ENCODE peak calls at places on chromosomes 4 and X, in eight cellular contexts. One of them, this sample, is unnamed.

GRCh38 chr4:105547769-105548168 is 4.7 kb upstream of the ARHGEF38 start:
- DNase-seq in lung: no peak
- DNase-seq in GM23338: no peak
- DNase-seq in tibial artery: no peak
- DNase-seq in pancreas: no peak
- DNase-seq in omental fat pad: no peak
- DNase-seq in breast epithelium: no peak
- DNase-seq in bronchial epithelial cell: no peak
- DNase-seq in this sample: no peak

GRCh38 chr4:52376107-52376704 is 282.9 kb downstream of the USP46 start:
- DNase-seq in bronchial epithelial cell: peak
- DNase-seq in GM23338: peak
- DNase-seq in tibial artery: no peak
- DNase-seq in omental fat pad: no peak
- DNase-seq in breast epithelium: no peak
- DNase-seq in lung: no peak
- DNase-seq in pancreas: no peak
- DNase-seq in this sample: peak

GRCh38 chr4:104294811-104295210 is 199.9 kb downstream of the CXXC4 start:
- DNase-seq in pancreas: no peak
- DNase-seq in breast epithelium: no peak
- DNase-seq in omental fat pad: no peak
- DNase-seq in bronchial epithelial cell: peak
- DNase-seq in tibial artery: no peak
- DNase-seq in lung: no peak
- DNase-seq in GM23338: no peak
- DNase-seq in this sample: no peak

GRCh38 chr4:2789801-2790582 is 2.9 kb upstream of the SH3BP2 start:
- DNase-seq in pancreas: no peak
- DNase-seq in tibial artery: peak
- DNase-seq in bronchial epithelial cell: no peak
- DNase-seq in lung: no peak
- DNase-seq in GM23338: no peak
- DNase-seq in omental fat pad: no peak
- DNase-seq in breast epithelium: no peak
- DNase-seq in this sample: no peak

GRCh38 chr4:19987746-19988145 is 264.0 kb upstream of the SLIT2 start:
- DNase-seq in GM23338: no peak
- DNase-seq in breast epithelium: no peak
- DNase-seq in pancreas: no peak
- DNase-seq in lung: no peak
- DNase-seq in tibial artery: no peak
- DNase-seq in bronchial epithelial cell: peak
- DNase-seq in omental fat pad: no peak
- DNase-seq in this sample: peak

GRCh38 chr4:61195064-61195463 is 5.1 kb upstream of the ADGRL3 start:
- DNase-seq in lung: no peak
- DNase-seq in tibial artery: no peak
- DNase-seq in breast epithelium: no peak
- DNase-seq in omental fat pad: no peak
- DNase-seq in GM23338: no peak
- DNase-seq in pancreas: no peak
- DNase-seq in bronchial epithelial cell: no peak
- DNase-seq in this sample: no peak

GRCh38 chr4:153722036-153722435 is 37.8 kb downstream of the RNF175 start:
- DNase-seq in GM23338: no peak
- DNase-seq in tibial artery: no peak
- DNase-seq in breast epithelium: no peak
- DNase-seq in pancreas: no peak
- DNase-seq in bronchial epithelial cell: no peak
- DNase-seq in lung: no peak
- DNase-seq in omental fat pad: no peak
- DNase-seq in this sample: no peak

GRCh38 chrX:153226344-153227190 is 47.5 kb downstream of the MAGEA1 start:
- DNase-seq in pancreas: peak
- DNase-seq in omental fat pad: peak
- DNase-seq in GM23338: peak
- DNase-seq in tibial artery: no peak
- DNase-seq in breast epithelium: no peak
- DNase-seq in bronchial epithelial cell: peak
- DNase-seq in lung: peak
- DNase-seq in this sample: no peak

GRCh38 chr4:79865253-79865652 is 207.8 kb downstream of the ANTXR2 start:
- DNase-seq in omental fat pad: no peak
- DNase-seq in pancreas: no peak
- DNase-seq in bronchial epithelial cell: peak
- DNase-seq in GM23338: no peak
- DNase-seq in breast epithelium: no peak
- DNase-seq in tibial artery: no peak
- DNase-seq in lung: no peak
- DNase-seq in this sample: no peak

GRCh38 chr4:154367659-154368058 is 123.9 kb downstream of the DCHS2 start:
- DNase-seq in omental fat pad: no peak
- DNase-seq in breast epithelium: no peak
- DNase-seq in bronchial epithelial cell: no peak
- DNase-seq in GM23338: no peak
- DNase-seq in lung: no peak
- DNase-seq in tibial artery: no peak
- DNase-seq in pancreas: no peak
- DNase-seq in this sample: no peak

GRCh38 chr4:26601204-26601603 is 17.3 kb downstream of the TBC1D19 start:
- DNase-seq in pancreas: no peak
- DNase-seq in GM23338: no peak
- DNase-seq in breast epithelium: no peak
- DNase-seq in omental fat pad: no peak
- DNase-seq in bronchial epithelial cell: no peak
- DNase-seq in tibial artery: no peak
- DNase-seq in lung: no peak
- DNase-seq in this sample: no peak

GRCh38 chrX:48715066-48715465 is 18.5 kb downstream of the SUV39H1 start:
- DNase-seq in omental fat pad: no peak
- DNase-seq in lung: no peak
- DNase-seq in GM23338: no peak
- DNase-seq in bronchial epithelial cell: peak
- DNase-seq in tibial artery: no peak
- DNase-seq in pancreas: no peak
- DNase-seq in breast epithelium: no peak
- DNase-seq in this sample: no peak

GRCh38 chrX:12987900-12988594 is 13.1 kb downstream of the TMSB4X start:
- DNase-seq in breast epithelium: no peak
- DNase-seq in GM23338: no peak
- DNase-seq in omental fat pad: no peak
- DNase-seq in pancreas: no peak
- DNase-seq in tibial artery: no peak
- DNase-seq in bronchial epithelial cell: no peak
- DNase-seq in lung: no peak
- DNase-seq in this sample: no peak

GRCh38 chr4:94453534-94453963 is 1.8 kb downstream of the PDLIM5 start:
- DNase-seq in omental fat pad: no peak
- DNase-seq in GM23338: no peak
- DNase-seq in lung: no peak
- DNase-seq in pancreas: no peak
- DNase-seq in bronchial epithelial cell: no peak
- DNase-seq in tibial artery: no peak
- DNase-seq in breast epithelium: no peak
- DNase-seq in this sample: no peak

GRCh38 chr4:99628040-99628439 is 29.6 kb downstream of the C4orf54 start:
- DNase-seq in pancreas: no peak
- DNase-seq in GM23338: no peak
- DNase-seq in tibial artery: no peak
- DNase-seq in lung: no peak
- DNase-seq in bronchial epithelial cell: no peak
- DNase-seq in breast epithelium: no peak
- DNase-seq in omental fat pad: no peak
- DNase-seq in this sample: no peak

GRCh38 chr4:91028223-91028622 is 901.0 kb downstream of the CCSER1 start:
- DNase-seq in GM23338: no peak
- DNase-seq in bronchial epithelial cell: no peak
- DNase-seq in pancreas: no peak
- DNase-seq in omental fat pad: no peak
- DNase-seq in tibial artery: no peak
- DNase-seq in breast epithelium: no peak
- DNase-seq in lung: no peak
- DNase-seq in this sample: no peak

GRCh38 chr4:91031761-91032160 is 904.6 kb downstream of the CCSER1 start:
- DNase-seq in GM23338: no peak
- DNase-seq in breast epithelium: no peak
- DNase-seq in tibial artery: no peak
- DNase-seq in bronchial epithelial cell: no peak
- DNase-seq in omental fat pad: no peak
- DNase-seq in pancreas: no peak
- DNase-seq in lung: no peak
- DNase-seq in this sample: no peak

GRCh38 chr4:91035276-91035675 is 908.1 kb downstream of the CCSER1 start:
- DNase-seq in breast epithelium: no peak
- DNase-seq in bronchial epithelial cell: no peak
- DNase-seq in tibial artery: no peak
- DNase-seq in lung: no peak
- DNase-seq in GM23338: no peak
- DNase-seq in omental fat pad: no peak
- DNase-seq in pancreas: no peak
- DNase-seq in this sample: no peak

GRCh38 chr4:91037951-91038350 is 910.8 kb downstream of the CCSER1 start:
- DNase-seq in GM23338: no peak
- DNase-seq in pancreas: no peak
- DNase-seq in tibial artery: no peak
- DNase-seq in lung: no peak
- DNase-seq in bronchial epithelial cell: no peak
- DNase-seq in breast epithelium: no peak
- DNase-seq in omental fat pad: no peak
- DNase-seq in this sample: no peak

GRCh38 chr4:91032725-91033445 is 905.7 kb downstream of the CCSER1 start:
- DNase-seq in omental fat pad: no peak
- DNase-seq in GM23338: no peak
- DNase-seq in breast epithelium: no peak
- DNase-seq in pancreas: peak
- DNase-seq in lung: no peak
- DNase-seq in tibial artery: no peak
- DNase-seq in bronchial epithelial cell: no peak
- DNase-seq in this sample: no peak
- TF ChIP-seq CTCF in omental fat pad: no peak
- TF ChIP-seq CTCF in GM23338: no peak
- TF ChIP-seq CTCF in breast epithelium: no peak
- TF ChIP-seq CTCF in pancreas: no peak
- TF ChIP-seq CTCF in lung: no peak
- TF ChIP-seq CTCF in tibial artery: no peak
- TF ChIP-seq CTCF in bronchial epithelial cell: no peak
- TF ChIP-seq CTCF in this sample: no peak

GRCh38 chr4:145097821-145098674 is at the start of the genes ABCE1 and ANAPC10:
- DNase-seq in lung: peak
- DNase-seq in tibial artery: peak
- DNase-seq in bronchial epithelial cell: peak
- DNase-seq in pancreas: peak
- DNase-seq in omental fat pad: peak
- DNase-seq in breast epithelium: peak
- DNase-seq in GM23338: peak
- DNase-seq in this sample: peak
- TF ChIP-seq CTCF in lung: no peak
- TF ChIP-seq CTCF in tibial artery: no peak
- TF ChIP-seq CTCF in bronchial epithelial cell: peak
- TF ChIP-seq CTCF in pancreas: no peak
- TF ChIP-seq CTCF in omental fat pad: no peak
- TF ChIP-seq CTCF in breast epithelium: peak
- TF ChIP-seq CTCF in GM23338: no peak
- TF ChIP-seq CTCF in this sample: peak

GRCh38 chr4:81471361-81472248 is at the start of gene RASGEF1B:
- DNase-seq in breast epithelium: peak
- DNase-seq in lung: peak
- DNase-seq in pancreas: peak
- DNase-seq in bronchial epithelial cell: peak
- DNase-seq in GM23338: peak
- DNase-seq in tibial artery: peak
- DNase-seq in omental fat pad: peak
- DNase-seq in this sample: peak
- TF ChIP-seq CTCF in breast epithelium: no peak
- TF ChIP-seq CTCF in lung: no peak
- TF ChIP-seq CTCF in pancreas: no peak
- TF ChIP-seq CTCF in bronchial epithelial cell: no peak
- TF ChIP-seq CTCF in GM23338: no peak
- TF ChIP-seq CTCF in tibial artery: no peak
- TF ChIP-seq CTCF in omental fat pad: no peak
- TF ChIP-seq CTCF in this sample: no peak

DNA sequence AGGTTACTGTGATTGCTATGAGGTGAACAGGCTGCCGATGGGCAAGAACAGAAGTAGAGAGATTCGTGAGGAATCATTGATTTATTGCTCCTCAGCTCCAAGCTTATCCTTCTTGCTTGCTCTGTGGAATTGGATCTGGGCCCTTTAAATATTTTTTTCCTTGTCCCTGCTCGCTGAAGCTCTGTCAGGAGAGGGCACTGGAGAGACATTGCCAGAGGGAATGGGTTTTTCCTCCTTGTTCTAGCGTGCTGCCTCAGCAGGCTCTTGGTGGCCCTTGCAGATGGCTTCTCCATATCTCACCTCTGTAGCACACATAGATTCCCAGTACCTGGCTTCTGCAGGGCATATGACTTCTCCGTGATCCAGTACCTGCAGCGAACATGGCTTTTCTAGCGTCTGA is 67.4 kb downstream of the CNGA2 start:
- DNase-seq in omental fat pad: no peak
- DNase-seq in pancreas: no peak
- DNase-seq in GM23338: peak
- DNase-seq in breast epithelium: no peak
- DNase-seq in lung: no peak
- DNase-seq in tibial artery: no peak
- DNase-seq in bronchial epithelial cell: no peak
- DNase-seq in this sample: no peak
- TF ChIP-seq CTCF in omental fat pad: no peak
- TF ChIP-seq CTCF in pancreas: no peak
- TF ChIP-seq CTCF in GM23338: peak
- TF ChIP-seq CTCF in breast epithelium: no peak
- TF ChIP-seq CTCF in lung: no peak
- TF ChIP-seq CTCF in tibial artery: no peak
- TF ChIP-seq CTCF in bronchial epithelial cell: no peak
- TF ChIP-seq CTCF in this sample: peak

GRCh38 chr4:110705440-110705782 is 82.5 kb upstream of the PITX2 start:
- DNase-seq in tibial artery: no peak
- DNase-seq in breast epithelium: no peak
- DNase-seq in pancreas: no peak
- DNase-seq in bronchial epithelial cell: no peak
- DNase-seq in GM23338: no peak
- DNase-seq in omental fat pad: no peak
- DNase-seq in lung: no peak
- DNase-seq in this sample: no peak
- TF ChIP-seq CTCF in tibial artery: no peak
- TF ChIP-seq CTCF in breast epithelium: no peak
- TF ChIP-seq CTCF in pancreas: no peak
- TF ChIP-seq CTCF in bronchial epithelial cell: no peak
- TF ChIP-seq CTCF in GM23338: no peak
- TF ChIP-seq CTCF in omental fat pad: no peak
- TF ChIP-seq CTCF in lung: no peak
- TF ChIP-seq CTCF in this sample: no peak

GRCh38 chr4:45944000-45944399 is 179.9 kb downstream of the GABRG1 start:
- DNase-seq in breast epithelium: no peak
- DNase-seq in bronchial epithelial cell: no peak
- DNase-seq in omental fat pad: no peak
- DNase-seq in GM23338: peak
- DNase-seq in lung: no peak
- DNase-seq in pancreas: no peak
- DNase-seq in tibial artery: no peak
- DNase-seq in this sample: no peak
- TF ChIP-seq CTCF in breast epithelium: no peak
- TF ChIP-seq CTCF in bronchial epithelial cell: no peak
- TF ChIP-seq CTCF in omental fat pad: no peak
- TF ChIP-seq CTCF in GM23338: peak
- TF ChIP-seq CTCF in lung: no peak
- TF ChIP-seq CTCF in pancreas: no peak
- TF ChIP-seq CTCF in tibial artery: no peak
- TF ChIP-seq CTCF in this sample: peak

This sample was measured in epithelial cell of proximal tubule.